ENCODE peak calls at places on chromosomes 13 and 19, in four cellular contexts. L is Karpas-422, R is NCI-H510A treated with DMSO at 0.1 percent for 48 hours, K is RPMI8226. N is an unnamed sample.

GRCh38 chr19:27718262-27718661 is 1494.7 kb downstream of the UQCRFS1 start:
- DNase-seq in L (no peak), R (no peak), K (no peak), N (no peak)

GRCh38 chr13:112353856-112354255 is 22.3 kb upstream of the SPACA7 start:
- DNase-seq in L (no peak), R (no peak), K (no peak), N (no peak)

GRCh38 chr19:47240996-47241918 is 10.3 kb upstream of the BBC3 start:
- DNase-seq in L (peak; percentile 81), R (peak; percentile 87), K (peak; percentile 91), N (peak; percentile 71)

GRCh38 chr13:32905063-32905863 is 111.0 kb upstream of the KL start:
- DNase-seq in L (peak; percentile 74), R (no peak), K (peak; percentile 64), N (no peak)

GRCh38 chr13:43785166-43785680 is 1.5 kb downstream of the ENOX1 start:
- DNase-seq in L (no peak), R (no peak), K (no peak), N (no peak)

GRCh38 chr13:42409061-42409460 is 137.1 kb downstream of the AKAP11 start:
- DNase-seq in L (no peak), R (no peak), K (no peak), N (no peak)

GRCh38 chr19:21593934-21594844 is 88.8 kb downstream of the ZNF429 start:
- DNase-seq in L (peak; percentile 59), R (no peak), K (no peak), N (no peak)

GRCh38 chr13:43664700-43665191 is 122.0 kb downstream of the ENOX1 start:
- DNase-seq in L (no peak), R (no peak), K (no peak), N (no peak)

N was measured in SHP77.